ENCODE peak calls at places on chromosomes 7 and 10, in ten cellular contexts. One of them, this sample, is unnamed.

GRCh38 chr10:103652599-103653281 is 159.2 kb downstream of the NEURL1 start:
- DNase-seq in HTR-8/SVneo: no peak
- DNase-seq in Peyer's patch: no peak
- DNase-seq in naive thymus-derived CD8-positive, alpha-beta T cell: no peak
- DNase-seq in stimulated activated CD8-positive, alpha-beta memory T cell treated with anti-CD3 and anti-CD28 coated beads, Interleukin-4, amount 100 ng/mL, for 4 hours: no peak
- DNase-seq in PC-9: no peak
- DNase-seq in COLO829: no peak
- DNase-seq in Kasumi-1: no peak
- DNase-seq in WTC11: no peak
- DNase-seq in DMS79 treated with DMSO at 0.1 percent for 48 hours: no peak
- DNase-seq in this sample: no peak

GRCh38 chr7:46530081-46530480 is 609.0 kb upstream of the IGFBP3 start:
- DNase-seq in PC-9: no peak
- DNase-seq in WTC11: no peak
- DNase-seq in HTR-8/SVneo: no peak
- DNase-seq in naive thymus-derived CD8-positive, alpha-beta T cell: no peak
- DNase-seq in stimulated activated CD8-positive, alpha-beta memory T cell treated with anti-CD3 and anti-CD28 coated beads, Interleukin-4, amount 100 ng/mL, for 4 hours: no peak
- DNase-seq in DMS79 treated with DMSO at 0.1 percent for 48 hours: no peak
- DNase-seq in Kasumi-1: no peak
- DNase-seq in Peyer's patch: no peak
- DNase-seq in COLO829: no peak
- DNase-seq in this sample: peak; percentile 13

GRCh38 chr7:80760292-80760691 is 121.8 kb downstream of the CD36 start:
- DNase-seq in DMS79 treated with DMSO at 0.1 percent for 48 hours: no peak
- DNase-seq in Kasumi-1: no peak
- DNase-seq in naive thymus-derived CD8-positive, alpha-beta T cell: no peak
- DNase-seq in Peyer's patch: no peak
- DNase-seq in PC-9: no peak
- DNase-seq in COLO829: no peak
- DNase-seq in WTC11: no peak
- DNase-seq in stimulated activated CD8-positive, alpha-beta memory T cell treated with anti-CD3 and anti-CD28 coated beads, Interleukin-4, amount 100 ng/mL, for 4 hours: no peak
- DNase-seq in HTR-8/SVneo: no peak
- DNase-seq in this sample: no peak

GRCh38 chr10:11919271-11919670 is 96.1 kb downstream of the PROSER2 start:
- DNase-seq in DMS79 treated with DMSO at 0.1 percent for 48 hours: no peak
- DNase-seq in Peyer's patch: no peak
- DNase-seq in Kasumi-1: no peak
- DNase-seq in naive thymus-derived CD8-positive, alpha-beta T cell: no peak
- DNase-seq in WTC11: no peak
- DNase-seq in PC-9: no peak
- DNase-seq in stimulated activated CD8-positive, alpha-beta memory T cell treated with anti-CD3 and anti-CD28 coated beads, Interleukin-4, amount 100 ng/mL, for 4 hours: no peak
- DNase-seq in COLO829: no peak
- DNase-seq in HTR-8/SVneo: no peak
- DNase-seq in this sample: peak; percentile 82

GRCh38 chr10:12500406-12501303 is 151.3 kb downstream of the CAMK1D start:
- DNase-seq in stimulated activated CD8-positive, alpha-beta memory T cell treated with anti-CD3 and anti-CD28 coated beads, Interleukin-4, amount 100 ng/mL, for 4 hours: no peak
- DNase-seq in Kasumi-1: peak; percentile 47
- DNase-seq in COLO829: no peak
- DNase-seq in Peyer's patch: peak; percentile 3
- DNase-seq in DMS79 treated with DMSO at 0.1 percent for 48 hours: peak; percentile 67
- DNase-seq in naive thymus-derived CD8-positive, alpha-beta T cell: no peak
- DNase-seq in PC-9: peak; percentile 25
- DNase-seq in HTR-8/SVneo: no peak
- DNase-seq in WTC11: no peak
- DNase-seq in this sample: no peak

GRCh38 chr7:102287465-102288146 is 938 bp downstream of the SH2B2 start:
- DNase-seq in WTC11: peak; percentile 48
- DNase-seq in COLO829: no peak
- DNase-seq in Kasumi-1: peak; percentile 22
- DNase-seq in PC-9: peak; percentile 47
- DNase-seq in DMS79 treated with DMSO at 0.1 percent for 48 hours: peak; percentile 19
- DNase-seq in Peyer's patch: peak; percentile 44
- DNase-seq in naive thymus-derived CD8-positive, alpha-beta T cell: no peak
- DNase-seq in HTR-8/SVneo: peak; percentile 57
- DNase-seq in stimulated activated CD8-positive, alpha-beta memory T cell treated with anti-CD3 and anti-CD28 coated beads, Interleukin-4, amount 100 ng/mL, for 4 hours: no peak
- DNase-seq in this sample: peak; percentile 77

GRCh38 chr7:138934861-138935260 is 46.3 kb downstream of the KIAA1549 start:
- DNase-seq in naive thymus-derived CD8-positive, alpha-beta T cell: no peak
- DNase-seq in Peyer's patch: no peak
- DNase-seq in PC-9: peak; percentile 47
- DNase-seq in WTC11: no peak
- DNase-seq in DMS79 treated with DMSO at 0.1 percent for 48 hours: no peak
- DNase-seq in COLO829: peak; percentile 87
- DNase-seq in stimulated activated CD8-positive, alpha-beta memory T cell treated with anti-CD3 and anti-CD28 coated beads, Interleukin-4, amount 100 ng/mL, for 4 hours: no peak
- DNase-seq in Kasumi-1: no peak
- DNase-seq in HTR-8/SVneo: peak; percentile 19
- DNase-seq in this sample: peak; percentile 34

GRCh38 chr7:98210513-98211220 is 572 bp upstream of the BHLHA15 start:
- DNase-seq in PC-9: no peak
- DNase-seq in HTR-8/SVneo: no peak
- DNase-seq in Peyer's patch: no peak
- DNase-seq in COLO829: no peak
- DNase-seq in stimulated activated CD8-positive, alpha-beta memory T cell treated with anti-CD3 and anti-CD28 coated beads, Interleukin-4, amount 100 ng/mL, for 4 hours: no peak
- DNase-seq in WTC11: peak; percentile 64
- DNase-seq in naive thymus-derived CD8-positive, alpha-beta T cell: no peak
- DNase-seq in DMS79 treated with DMSO at 0.1 percent for 48 hours: peak; percentile 17
- DNase-seq in Kasumi-1: no peak
- DNase-seq in this sample: peak; percentile 45

GRCh38 chr7:121329460-121330052 is 756 bp downstream of the WNT16 start:
- DNase-seq in Kasumi-1: no peak
- DNase-seq in DMS79 treated with DMSO at 0.1 percent for 48 hours: peak; percentile 42
- DNase-seq in stimulated activated CD8-positive, alpha-beta memory T cell treated with anti-CD3 and anti-CD28 coated beads, Interleukin-4, amount 100 ng/mL, for 4 hours: no peak
- DNase-seq in HTR-8/SVneo: no peak
- DNase-seq in WTC11: peak; percentile 71
- DNase-seq in Peyer's patch: peak; percentile 32
- DNase-seq in PC-9: peak; percentile 61
- DNase-seq in naive thymus-derived CD8-positive, alpha-beta T cell: no peak
- DNase-seq in COLO829: no peak
- DNase-seq in this sample: peak; percentile 6

GRCh38 chr7:43583424-43584199 is 704 bp downstream of the STK17A start:
- DNase-seq in PC-9: peak; percentile 73
- DNase-seq in HTR-8/SVneo: no peak
- DNase-seq in DMS79 treated with DMSO at 0.1 percent for 48 hours: peak; percentile 63
- DNase-seq in stimulated activated CD8-positive, alpha-beta memory T cell treated with anti-CD3 and anti-CD28 coated beads, Interleukin-4, amount 100 ng/mL, for 4 hours: peak; percentile 26
- DNase-seq in naive thymus-derived CD8-positive, alpha-beta T cell: peak; percentile 82
- DNase-seq in WTC11: peak; percentile 53
- DNase-seq in COLO829: no peak
- DNase-seq in Peyer's patch: peak; percentile 59
- DNase-seq in Kasumi-1: peak; percentile 87
- DNase-seq in this sample: peak; percentile 42

GRCh38 chr7:140375808-140376730 is 22.3 kb downstream of the SLC37A3 start:
- DNase-seq in WTC11: no peak
- DNase-seq in DMS79 treated with DMSO at 0.1 percent for 48 hours: no peak
- DNase-seq in Peyer's patch: no peak
- DNase-seq in COLO829: no peak
- DNase-seq in Kasumi-1: no peak
- DNase-seq in naive thymus-derived CD8-positive, alpha-beta T cell: peak; percentile 36
- DNase-seq in stimulated activated CD8-positive, alpha-beta memory T cell treated with anti-CD3 and anti-CD28 coated beads, Interleukin-4, amount 100 ng/mL, for 4 hours: no peak
- DNase-seq in HTR-8/SVneo: no peak
- DNase-seq in PC-9: no peak
- DNase-seq in this sample: no peak

GRCh38 chr10:64115913-64116643 is 594.9 kb downstream of the REEP3 start:
- DNase-seq in WTC11: peak; percentile 56
- DNase-seq in naive thymus-derived CD8-positive, alpha-beta T cell: no peak
- DNase-seq in Peyer's patch: no peak
- DNase-seq in stimulated activated CD8-positive, alpha-beta memory T cell treated with anti-CD3 and anti-CD28 coated beads, Interleukin-4, amount 100 ng/mL, for 4 hours: no peak
- DNase-seq in COLO829: peak; percentile 27
- DNase-seq in PC-9: no peak
- DNase-seq in Kasumi-1: peak; percentile 81
- DNase-seq in HTR-8/SVneo: no peak
- DNase-seq in DMS79 treated with DMSO at 0.1 percent for 48 hours: no peak
- DNase-seq in this sample: peak; percentile 8

GRCh38 chr7:64868469-64868868 is 34.6 kb upstream of the ZNF273 start:
- DNase-seq in COLO829: no peak
- DNase-seq in PC-9: no peak
- DNase-seq in naive thymus-derived CD8-positive, alpha-beta T cell: no peak
- DNase-seq in DMS79 treated with DMSO at 0.1 percent for 48 hours: no peak
- DNase-seq in Kasumi-1: no peak
- DNase-seq in Peyer's patch: no peak
- DNase-seq in HTR-8/SVneo: no peak
- DNase-seq in WTC11: no peak
- DNase-seq in stimulated activated CD8-positive, alpha-beta memory T cell treated with anti-CD3 and anti-CD28 coated beads, Interleukin-4, amount 100 ng/mL, for 4 hours: no peak
- DNase-seq in this sample: no peak

GRCh38 chr7:106166651-106167342 is 54.7 kb upstream of the SYPL1 start:
- DNase-seq in naive thymus-derived CD8-positive, alpha-beta T cell: peak; percentile 45
- DNase-seq in Kasumi-1: peak; percentile 81
- DNase-seq in stimulated activated CD8-positive, alpha-beta memory T cell treated with anti-CD3 and anti-CD28 coated beads, Interleukin-4, amount 100 ng/mL, for 4 hours: no peak
- DNase-seq in PC-9: peak; percentile 53
- DNase-seq in HTR-8/SVneo: peak; percentile 47
- DNase-seq in DMS79 treated with DMSO at 0.1 percent for 48 hours: peak; percentile 50
- DNase-seq in COLO829: peak; percentile 87
- DNase-seq in Peyer's patch: peak; percentile 34
- DNase-seq in WTC11: peak; percentile 40
- DNase-seq in this sample: peak; percentile 91